ENCODE peak calls at places on chromosomes 13 and 19, in four cellular contexts. V is SK-N-SH, D is HCT116, O is endothelial cell of umbilical vein. Q is an unnamed sample.

GRCh38 chr19:50046649-50047503 is 21.1 kb downstream of the ZNF473 start:
- DNase-seq in O (no peak), D (peak; percentile 27), V (peak; percentile 50), Q (no peak)

GRCh38 chr13:32645854-32646253 is 59.6 kb downstream of the PDS5B start:
- DNase-seq in D (no peak), V (no peak), O (no peak), Q (no peak)

GRCh38 chr19:4972509-4973230 is 3.8 kb downstream of the KDM4B start:
- DNase-seq in O (peak; percentile 17), V (peak; percentile 10), D (peak; percentile 40), Q (no peak)

GRCh38 chr13:44211286-44211685 is 162.3 kb upstream of the SERP2 start:
- DNase-seq in V (no peak), O (no peak), D (no peak), Q (no peak)

GRCh38 chr19:55208880-55209429 is 346 bp downstream of the PTPRH start:
- DNase-seq in O (no peak), D (no peak), V (no peak), Q (no peak)

GRCh38 chr19:38402623-38402966 is 298 bp upstream of the FAM98C start:
- DNase-seq in O (no peak), D (no peak), V (no peak), Q (no peak)

GRCh38 chr13:72638059-72638815 is 89.2 kb downstream of the MZT1 start:
- DNase-seq in V (no peak), D (no peak), O (no peak), Q (no peak)

GRCh38 chr19:2634228-2634951 is 68.1 kb downstream of the GNG7 start:
- DNase-seq in D (no peak), V (no peak), O (no peak), Q (no peak)

GRCh38 chr19:827314-827709 is 325 bp upstream of the AZU1 start:
- DNase-seq in V (no peak), D (no peak), O (no peak), Q (no peak)

GRCh38 chr13:106153041-106153440 is 382.4 kb downstream of the EFNB2 start:
- DNase-seq in O (no peak), D (no peak), V (no peak), Q (no peak)
- TF ChIP-seq POLR2AphosphoS5 in O (no peak), D (no peak), V (no peak), Q (no peak)

GRCh38 chr19:53538378-53539109 is 599 bp downstream of the ZNF331 start:
- DNase-seq in D (no peak), V (no peak), O (no peak), Q (no peak)
- H3K27ac ChIP-seq in D (no peak overlapping the region), V (no peak overlapping the region), O (no peak overlapping the region), Q (no peak overlapping the region)

GRCh38 chr19:17311455-17312248 is 2.3 kb downstream of the DDA1 start:
- DNase-seq in V (no peak), D (no peak), O (no peak), Q (no peak)

GRCh38 chr19:17309198-17309961 is at the start of gene DDA1:
- DNase-seq in V (peak; percentile 97), O (peak; percentile 100), D (peak; percentile 100), Q (peak; percentile 100)

GRCh38 chr19:17312481-17313113 is 3.2 kb downstream of the DDA1 start:
- DNase-seq in V (no peak), D (no peak), O (no peak), Q (no peak)

GRCh38 chr19:17309962-17310461 is 649 bp downstream of the DDA1 start:
- DNase-seq in V (no peak), D (no peak), O (no peak), Q (no peak)

DNA sequence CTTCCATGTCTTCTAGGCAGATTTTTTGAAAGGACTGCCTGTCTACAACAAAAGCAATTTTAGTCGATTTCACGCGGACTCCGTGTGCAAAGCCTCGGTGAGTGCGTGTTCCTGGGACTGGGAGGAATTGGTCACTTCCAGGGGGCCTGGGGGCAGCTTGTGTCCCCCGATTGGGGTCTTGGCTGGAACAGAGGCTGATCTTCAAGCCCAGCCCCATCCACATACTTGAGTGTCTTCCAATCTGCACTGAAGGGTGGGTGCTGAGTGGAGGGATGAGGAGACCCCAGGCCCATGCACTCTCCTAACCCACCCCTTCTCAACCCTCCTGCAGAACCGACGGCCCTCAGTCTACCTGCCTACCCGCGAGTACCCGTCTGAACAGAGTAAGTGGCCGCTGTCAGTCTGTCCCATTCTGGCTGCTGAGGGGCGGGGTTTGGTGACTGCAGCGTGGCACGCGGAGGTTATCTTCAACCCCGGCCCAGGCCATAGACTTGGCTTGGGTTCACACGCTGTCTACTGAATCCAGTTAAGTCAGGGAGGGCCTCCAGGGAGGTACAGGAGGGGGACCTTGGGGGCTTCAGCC is 4.7 kb downstream of the DDA1 start:
- DNase-seq in O (no peak), V (no peak), D (no peak), Q (no peak)
- H3K9ac ChIP-seq in O (no peak overlapping the region), V (no peak overlapping the region), D (no peak overlapping the region), Q (no peak overlapping the region)

GRCh38 chr19:33143897-33144405 is 12.0 kb downstream of the WDR88 start:
- DNase-seq in O (peak; percentile 60), V (peak; percentile 88), D (peak; percentile 38), Q (no peak)
- TF ChIP-seq POLR2AphosphoS5 in O (no peak), V (no peak), D (no peak), Q (no peak)

DNA sequence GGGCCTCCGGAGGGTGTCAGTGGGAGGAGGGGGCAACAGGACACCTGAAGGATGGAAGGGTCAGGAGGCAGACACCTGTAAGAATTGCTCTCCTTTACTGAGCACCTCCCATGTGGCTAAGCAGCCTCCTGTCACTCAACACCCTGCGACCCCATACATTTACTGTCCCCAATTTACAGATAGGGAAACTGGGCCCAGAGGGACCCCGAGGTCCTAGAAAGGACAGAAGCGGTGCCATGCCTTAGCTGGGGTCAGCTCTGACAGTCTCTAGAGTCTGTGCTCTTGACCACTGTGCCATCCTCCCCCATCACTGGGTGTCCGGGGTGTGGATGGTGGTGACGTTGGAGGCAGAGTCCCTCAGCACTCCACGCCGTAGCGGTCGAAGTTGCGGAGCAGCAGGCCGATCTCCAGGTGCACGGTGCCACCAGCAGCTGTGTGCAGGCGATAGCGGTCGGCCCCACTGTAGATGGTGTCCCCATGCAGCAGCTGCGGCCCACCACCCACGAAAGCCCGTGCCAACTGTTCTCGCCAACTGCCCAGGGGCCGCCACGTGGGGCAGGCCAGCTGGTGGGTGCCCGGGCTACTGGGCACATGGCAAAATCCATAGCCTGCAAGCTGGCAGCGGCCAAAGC is 737 bp upstream of the TGFB1 start:
- DNase-seq in D (no peak), V (no peak), O (no peak), Q (no peak)
- H3K27ac ChIP-seq in D (peak overlapping the region; percentile 8), V (peak overlapping the region; percentile 79), O (no peak overlapping the region), Q (no peak overlapping the region)

Q was measured in SK-N-MC.